ENCODE peak calls at places on chromosomes 11 and 22, in seven cellular contexts. I is GM13977, K is PC-3, W is foreskin fibroblast, D is mesothelial cell of epicardium, L is endothelial cell, P is astrocyte of the spinal cord. B is an unnamed sample.

GRCh38 chr11:132008226-132008625 is 637.8 kb downstream of the NTM start:
- DNase-seq in D (no peak), L (no peak), K (no peak), P (no peak), W (no peak), I (no peak), B (no peak)

GRCh38 chr11:125451400-125452124 is 44.5 kb downstream of the FEZ1 start:
- DNase-seq in D (peak), L (peak), K (no peak), P (no peak), I (peak), W (no peak), B (peak)

GRCh38 chr22:50112151-50113118 is 22.6 kb downstream of the MOV10L1 start:
- DNase-seq in D (no peak), I (no peak), K (peak), P (peak), L (peak), W (peak), B (no peak)

GRCh38 chr11:79371724-79372123 is 69.1 kb downstream of the TENM4 start:
- DNase-seq in D (no peak), I (no peak), L (no peak), W (no peak), P (no peak), K (no peak), B (no peak)

GRCh38 chr11:125330462-125331325 is 165.4 kb downstream of the FEZ1 start:
- DNase-seq in P (no peak), K (no peak), I (no peak), D (no peak), L (no peak), W (no peak), B (no peak)

GRCh38 chr11:109939176-109939810 is 153.9 kb upstream of the ZC3H12C start:
- DNase-seq in L (peak), P (peak), D (peak), K (peak), W (peak), I (no peak), B (peak)

GRCh38 chr22:42533638-42533977 is 14.0 kb upstream of the RRP7A start:
- DNase-seq in P (no peak), K (no peak), L (no peak), I (no peak), W (no peak), D (no peak), B (no peak)

GRCh38 chr11:44694443-44694842 is 32.3 kb upstream of the TSPAN18 start:
- DNase-seq in P (no peak), K (no peak), D (no peak), L (no peak), W (no peak), I (no peak), B (no peak)

GRCh38 chr11:75313457-75314272 is 37.8 kb downstream of the ARRB1 start:
- DNase-seq in W (peak), D (no peak), I (no peak), K (peak), L (no peak), P (peak), B (peak)

GRCh38 chr22:50712341-50713007 is 25.5 kb upstream of the ACR start:
- DNase-seq in D (no peak), P (no peak), W (no peak), L (no peak), I (no peak), K (no peak), B (no peak)

GRCh38 chr11:11813288-11813962 is 28.3 kb upstream of the USP47 start:
- DNase-seq in I (no peak), W (peak), L (no peak), P (peak), K (peak), D (no peak), B (peak)

GRCh38 chr11:28146123-28146751 is 38.0 kb downstream of the METTL15 start:
- DNase-seq in D (no peak), W (peak), K (peak), I (no peak), L (no peak), P (peak), B (peak)

GRCh38 chr11:47106839-47107520 is 69.7 kb downstream of the ARFGAP2 start:
- DNase-seq in I (no peak), P (no peak), D (no peak), K (no peak), W (no peak), L (no peak), B (no peak)

GRCh38 chr11:82229346-82229745 is 504.3 kb downstream of the FAM181B start:
- DNase-seq in L (no peak), I (peak), D (no peak), K (peak), W (no peak), P (peak), B (peak)

GRCh38 chr11:8098361-8098760 is 17.4 kb downstream of the TUB start:
- DNase-seq in I (peak), P (no peak), D (no peak), K (peak), W (peak), L (no peak), B (no peak)

GRCh38 chr11:121630041-121630440 is 177.3 kb upstream of the SORL1-AS1 start:
- DNase-seq in D (no peak), W (peak), K (peak), L (no peak), I (no peak), P (peak), B (peak)

GRCh38 chr11:102798012-102798746 is at the start of gene MMP1:
- DNase-seq in L (no peak), K (peak), W (peak), P (peak), I (no peak), D (no peak), B (peak)

GRCh38 chr11:102793677-102794290 is 4.2 kb downstream of the MMP1 start:
- DNase-seq in I (no peak), L (no peak), W (no peak), K (no peak), D (no peak), P (no peak), B (no peak)

GRCh38 chr11:102792604-102793003 is 5.4 kb downstream of the MMP1 start:
- DNase-seq in P (no peak), W (no peak), I (no peak), D (no peak), K (no peak), L (no peak), B (no peak)

GRCh38 chr11:102791271-102792036 is 6.5 kb downstream of the MMP1 start:
- DNase-seq in I (no peak), D (no peak), K (peak), W (no peak), P (no peak), L (no peak), B (no peak)

GRCh38 chr11:102794382-102794781 is 3.6 kb downstream of the MMP1 start:
- DNase-seq in D (no peak), P (peak), L (peak), K (peak), W (peak), I (peak), B (peak)
- TF ChIP-seq CTCF in D (peak), P (peak), L (peak), K (peak), W (peak), I (peak), B (peak)

DNA sequence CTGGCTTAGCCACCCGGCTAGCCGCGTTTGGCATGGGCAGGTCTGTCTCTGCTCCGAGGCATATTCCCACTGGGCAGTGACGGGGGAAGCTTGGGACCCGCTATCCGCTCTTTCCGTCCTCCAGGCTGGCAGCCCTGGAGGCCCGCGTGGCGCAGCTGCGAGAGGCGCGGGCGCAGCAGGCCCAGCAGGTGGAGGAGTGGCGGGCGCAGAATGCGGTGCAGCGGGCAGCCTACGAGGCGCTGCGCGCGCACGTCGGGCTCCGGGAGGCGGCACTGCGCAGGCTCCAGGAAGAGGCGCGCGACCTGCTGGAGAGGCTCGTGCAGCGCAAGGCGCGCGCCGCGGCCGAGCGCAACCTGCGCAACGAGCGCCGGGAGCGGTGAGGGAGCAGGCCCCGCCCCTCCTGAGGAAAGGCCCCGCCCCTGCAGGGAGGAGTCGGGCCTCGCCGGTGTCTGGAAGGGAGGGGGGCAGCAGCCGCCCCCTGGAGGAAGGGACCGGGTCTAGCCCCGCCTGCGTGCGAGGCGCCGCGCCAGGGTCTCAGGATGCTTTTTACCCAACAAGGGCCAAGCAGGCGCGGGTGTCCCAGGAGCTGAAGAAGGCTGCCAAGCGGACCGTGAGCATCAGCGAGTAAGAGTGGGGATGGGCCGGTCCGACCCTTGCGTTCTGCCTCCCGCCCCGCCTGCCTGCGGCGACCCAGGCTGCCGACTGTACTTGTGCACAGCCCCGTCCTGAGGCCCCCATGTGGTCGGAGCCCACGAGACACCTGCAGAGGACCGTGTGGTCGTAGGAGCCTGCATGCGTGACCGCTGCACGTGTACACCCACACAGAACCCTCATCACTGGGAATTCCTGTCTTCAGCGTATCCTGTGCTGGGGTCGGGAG is 7.9 kb downstream of the ATG16L2 start:
- DNase-seq in I (peak), P (peak), D (peak), L (peak), K (peak), W (peak), B (peak)
- TF ChIP-seq CTCF in I (peak), P (no peak), D (peak), L (peak), K (no peak), W (no peak), B (no peak)

GRCh38 chr11:66126808-66127555 is 56.9 kb downstream of the PACS1 start:
- DNase-seq in D (peak), W (peak), K (no peak), I (no peak), L (peak), P (peak), B (peak)
- TF ChIP-seq CTCF in D (no peak), W (no peak), K (no peak), I (no peak), L (no peak), P (no peak), B (no peak)

GRCh38 chr11:119030329-119031047 is at the start of gene SLC37A4:
- DNase-seq in I (peak), D (peak), K (peak), P (peak), L (peak), W (peak), B (peak)
- TF ChIP-seq CTCF in I (peak), D (peak), K (peak), P (no peak), L (peak), W (peak), B (peak)

DNA sequence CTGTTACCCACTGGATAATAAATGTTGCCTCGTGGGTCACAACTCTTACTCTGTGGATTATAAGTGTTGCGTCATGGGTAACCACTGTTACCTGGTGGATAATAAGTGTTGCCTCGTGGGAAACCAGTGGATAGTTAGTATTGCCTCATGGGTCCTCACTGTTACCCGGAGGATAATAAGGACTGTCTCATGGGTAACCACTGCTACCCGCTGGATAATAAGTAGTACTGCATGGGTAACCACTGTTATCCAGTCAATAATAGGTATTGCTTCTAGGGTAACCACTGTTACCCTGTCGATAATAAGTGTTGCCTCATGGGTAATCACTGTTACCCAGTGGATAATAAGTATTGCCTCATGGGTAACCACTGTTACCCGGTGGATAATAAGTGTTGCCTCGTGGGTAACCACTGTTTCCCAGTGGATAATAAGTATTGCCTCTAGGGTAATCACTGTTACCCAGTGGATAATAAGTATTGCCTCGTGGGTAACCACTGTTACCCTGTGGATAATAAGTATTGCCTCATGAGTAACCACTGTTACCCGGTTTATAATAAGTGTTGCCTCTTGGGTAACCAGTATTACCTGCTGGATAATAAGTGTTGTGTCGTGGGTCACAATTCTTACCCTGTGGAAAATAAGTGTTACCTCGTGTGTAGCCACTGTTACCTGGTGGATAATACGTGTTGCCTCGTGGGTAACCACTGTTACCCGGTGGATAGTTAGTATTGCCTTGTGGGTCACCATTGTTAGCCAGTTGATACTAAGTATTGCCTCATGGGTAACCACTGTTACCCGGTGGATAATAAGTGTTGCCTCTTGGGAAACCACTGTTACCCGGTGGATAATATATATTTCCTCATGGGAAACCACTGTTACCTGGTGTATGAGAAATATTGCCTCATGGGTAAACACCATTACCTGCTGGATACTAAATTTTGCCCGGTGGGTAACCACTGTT is 15.7 kb upstream of the NXPE4 start:
- DNase-seq in D (no peak), I (no peak), P (no peak), L (no peak), W (no peak), K (no peak), B (no peak)
- TF ChIP-seq CTCF in D (no peak), I (no peak), P (no peak), L (no peak), W (no peak), K (peak), B (no peak)

GRCh38 chr11:65205602-65205967 is 23.9 kb downstream of the CAPN1 start:
- DNase-seq in L (no peak), W (no peak), D (no peak), I (no peak), P (no peak), K (no peak), B (no peak)

GRCh38 chr11:65207918-65208784 is 26.4 kb downstream of the CAPN1 start:
- DNase-seq in D (no peak), K (no peak), I (no peak), W (no peak), L (no peak), P (no peak), B (no peak)

GRCh38 chr11:65206441-65206841 is 24.7 kb downstream of the CAPN1 start:
- DNase-seq in W (no peak), I (no peak), P (no peak), D (no peak), L (no peak), K (no peak), B (no peak)

GRCh38 chr11:65204646-65205601 is 23.2 kb downstream of the CAPN1 start:
- DNase-seq in P (peak), I (peak), W (no peak), D (peak), L (peak), K (peak), B (peak)

GRCh38 chr11:65206901-65207300 is 25.2 kb downstream of the CAPN1 start:
- DNase-seq in P (no peak), I (no peak), K (no peak), L (no peak), W (no peak), D (no peak), B (no peak)
- TF ChIP-seq CTCF in P (no peak), I (no peak), K (no peak), L (no peak), W (no peak), D (no peak), B (no peak)

DNA sequence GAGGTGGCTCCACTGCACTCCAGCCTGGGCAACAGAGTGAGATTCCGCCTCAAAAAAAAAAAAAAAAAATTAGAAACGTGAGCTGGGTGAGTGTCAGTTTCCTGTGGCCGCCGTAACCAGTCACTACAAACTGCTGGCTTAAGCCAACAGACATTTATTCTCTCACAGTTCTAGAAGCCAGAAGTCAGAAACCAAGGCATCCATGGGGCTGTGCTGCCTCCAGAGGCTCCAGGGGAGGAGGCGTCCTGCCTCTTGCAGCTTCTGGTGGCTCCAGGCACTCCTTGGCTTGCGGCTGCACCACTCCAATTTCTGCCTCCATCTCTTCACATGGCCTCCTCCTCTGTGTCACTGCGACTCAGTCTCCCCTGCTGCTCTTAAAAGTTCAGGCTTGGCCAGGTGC is 11.1 kb upstream of the KIAA0930 start:
- DNase-seq in P (no peak), W (no peak), D (no peak), I (no peak), L (no peak), K (no peak), B (no peak)
- TF ChIP-seq CTCF in P (no peak), W (no peak), D (no peak), I (no peak), L (no peak), K (peak), B (no peak)

GRCh38 chr22:43796567-43796966 is 15.5 kb downstream of the EFCAB6 start:
- DNase-seq in L (peak), W (peak), I (no peak), P (peak), D (no peak), K (peak), B (peak)
- TF ChIP-seq CTCF in L (no peak), W (peak), I (peak), P (peak), D (no peak), K (peak), B (peak)

B was measured in MCF 10A.